ENCODE peak calls at places on chromosome 17, in six cellular contexts. One of them, this sample, is unnamed.

GRCh38 chr17:4040784-4041183 is 76.5 kb upstream of the ATP2A3 start:
- DNase-seq in neural progenitor cell: peak
- DNase-seq in fibroblast of the aortic adventitia: no peak
- DNase-seq in fibroblast of pulmonary artery: no peak
- DNase-seq in uterus: no peak
- DNase-seq in AG04449: no peak
- DNase-seq in this sample: no peak

GRCh38 chr17:62869885-62870580 is 61.9 kb upstream of the MARCHF10 start:
- DNase-seq in neural progenitor cell: peak
- DNase-seq in fibroblast of the aortic adventitia: peak
- DNase-seq in fibroblast of pulmonary artery: peak
- DNase-seq in uterus: no peak
- DNase-seq in AG04449: peak
- DNase-seq in this sample: peak

GRCh38 chr17:57442401-57442823 is 186.1 kb downstream of the MSI2 start:
- DNase-seq in neural progenitor cell: no peak
- DNase-seq in fibroblast of the aortic adventitia: no peak
- DNase-seq in fibroblast of pulmonary artery: peak
- DNase-seq in uterus: no peak
- DNase-seq in AG04449: no peak
- DNase-seq in this sample: peak

GRCh38 chr17:55601874-55602364 is 90.7 kb upstream of the SMIM36 start:
- DNase-seq in neural progenitor cell: peak
- DNase-seq in fibroblast of the aortic adventitia: peak
- DNase-seq in fibroblast of pulmonary artery: peak
- DNase-seq in uterus: no peak
- DNase-seq in AG04449: no peak
- DNase-seq in this sample: peak

GRCh38 chr17:14205992-14206461 is 30.6 kb downstream of the CDRT15 start:
- DNase-seq in neural progenitor cell: no peak
- DNase-seq in fibroblast of the aortic adventitia: no peak
- DNase-seq in fibroblast of pulmonary artery: no peak
- DNase-seq in uterus: no peak
- DNase-seq in AG04449: no peak
- DNase-seq in this sample: peak

GRCh38 chr17:71011389-71011788 is 842.1 kb downstream of the KCNJ2 start:
- DNase-seq in neural progenitor cell: no peak
- DNase-seq in fibroblast of the aortic adventitia: no peak
- DNase-seq in fibroblast of pulmonary artery: peak
- DNase-seq in uterus: no peak
- DNase-seq in AG04449: no peak
- DNase-seq in this sample: no peak

GRCh38 chr17:14341866-14342265 is 41.0 kb downstream of the HS3ST3B1 start:
- DNase-seq in neural progenitor cell: peak
- DNase-seq in fibroblast of the aortic adventitia: peak
- DNase-seq in fibroblast of pulmonary artery: peak
- DNase-seq in uterus: no peak
- DNase-seq in AG04449: no peak
- DNase-seq in this sample: peak

GRCh38 chr17:6591599-6592158 is 35.3 kb upstream of the PITPNM3 start:
- DNase-seq in neural progenitor cell: no peak
- DNase-seq in fibroblast of the aortic adventitia: peak
- DNase-seq in fibroblast of pulmonary artery: peak
- DNase-seq in uterus: no peak
- DNase-seq in AG04449: peak
- DNase-seq in this sample: no peak

GRCh38 chr17:38709864-38710602 is 5.0 kb downstream of the MLLT6 start:
- DNase-seq in neural progenitor cell: no peak
- DNase-seq in fibroblast of the aortic adventitia: no peak
- DNase-seq in fibroblast of pulmonary artery: no peak
- DNase-seq in uterus: no peak
- DNase-seq in AG04449: no peak
- DNase-seq in this sample: peak

GRCh38 chr17:27069842-27070508 is 223.9 kb upstream of the WSB1 start:
- DNase-seq in neural progenitor cell: no peak
- DNase-seq in fibroblast of the aortic adventitia: no peak
- DNase-seq in fibroblast of pulmonary artery: no peak
- DNase-seq in uterus: no peak
- DNase-seq in AG04449: no peak
- DNase-seq in this sample: no peak

GRCh38 chr17:63476857-63477470 is at the start of gene ACE:
- DNase-seq in neural progenitor cell: peak
- DNase-seq in fibroblast of the aortic adventitia: no peak
- DNase-seq in fibroblast of pulmonary artery: no peak
- DNase-seq in uterus: no peak
- DNase-seq in AG04449: no peak
- DNase-seq in this sample: peak

GRCh38 chr17:48489781-48490180 is 41.0 kb downstream of the HOXB1 start:
- DNase-seq in neural progenitor cell: peak
- DNase-seq in fibroblast of the aortic adventitia: no peak
- DNase-seq in fibroblast of pulmonary artery: no peak
- DNase-seq in uterus: no peak
- DNase-seq in AG04449: no peak
- DNase-seq in this sample: no peak

GRCh38 chr17:58253082-58253481 is 14.7 kb downstream of the LPO start:
- DNase-seq in neural progenitor cell: no peak
- DNase-seq in fibroblast of the aortic adventitia: no peak
- DNase-seq in fibroblast of pulmonary artery: no peak
- DNase-seq in uterus: no peak
- DNase-seq in AG04449: no peak
- DNase-seq in this sample: no peak

GRCh38 chr17:47862621-47863440 is 11.9 kb upstream of the SP6 start:
- DNase-seq in neural progenitor cell: no peak
- DNase-seq in fibroblast of the aortic adventitia: peak
- DNase-seq in fibroblast of pulmonary artery: peak
- DNase-seq in uterus: no peak
- DNase-seq in AG04449: peak
- DNase-seq in this sample: no peak

GRCh38 chr17:19502517-19502916 is 31.1 kb upstream of the SLC47A1 start:
- DNase-seq in neural progenitor cell: no peak
- DNase-seq in fibroblast of the aortic adventitia: no peak
- DNase-seq in fibroblast of pulmonary artery: no peak
- DNase-seq in uterus: no peak
- DNase-seq in AG04449: no peak
- DNase-seq in this sample: no peak

GRCh38 chr17:28469376-28469775 is 4.1 kb upstream of the SLC13A2 start:
- DNase-seq in neural progenitor cell: no peak
- DNase-seq in fibroblast of the aortic adventitia: no peak
- DNase-seq in fibroblast of pulmonary artery: no peak
- DNase-seq in uterus: no peak
- DNase-seq in AG04449: no peak
- DNase-seq in this sample: no peak

DNA sequence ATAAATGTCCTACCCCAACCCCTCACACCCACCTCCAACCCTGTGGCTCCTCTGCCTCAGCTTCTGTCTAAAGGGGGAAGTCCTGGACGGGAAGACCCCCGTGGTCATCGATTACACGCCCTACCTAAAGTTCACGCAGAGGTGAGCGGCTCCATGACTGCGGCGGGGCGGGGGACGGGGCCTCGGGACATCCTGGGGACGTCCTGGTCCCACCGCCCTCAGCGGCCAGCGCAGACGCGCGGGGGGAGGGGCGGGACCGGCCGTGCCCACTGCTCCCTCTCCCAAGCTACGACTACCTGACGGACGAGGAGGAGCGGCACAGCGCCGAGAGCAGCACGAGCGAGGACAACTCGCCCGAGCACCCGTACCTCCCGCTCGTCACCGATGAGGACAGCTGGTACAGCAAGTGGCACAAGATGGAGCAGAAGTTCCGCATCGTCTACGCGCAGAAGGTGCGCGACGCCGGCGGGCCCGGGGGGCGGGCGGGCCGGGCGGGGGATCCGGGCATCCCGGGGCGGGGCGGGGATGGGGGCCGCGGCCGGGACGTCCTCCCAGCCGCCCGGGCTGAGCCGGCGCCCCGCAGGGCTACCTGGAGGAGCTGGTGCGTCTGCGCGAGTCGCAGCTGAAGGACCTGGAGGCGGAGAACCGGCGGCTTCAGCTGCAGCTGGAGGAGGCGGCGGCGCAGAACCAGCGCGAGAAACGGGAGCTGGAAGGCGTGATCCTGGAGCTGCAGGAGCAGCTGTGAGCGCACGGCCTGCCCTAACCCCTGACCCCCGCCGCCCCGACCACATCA is 6.7 kb downstream of the RUNDC3A start:
- DNase-seq in neural progenitor cell: peak
- DNase-seq in fibroblast of the aortic adventitia: no peak
- DNase-seq in fibroblast of pulmonary artery: peak
- DNase-seq in uterus: no peak
- DNase-seq in AG04449: no peak
- DNase-seq in this sample: peak
- H3K4me3 ChIP-seq in neural progenitor cell: peak
- H3K4me3 ChIP-seq in fibroblast of the aortic adventitia: peak
- H3K4me3 ChIP-seq in fibroblast of pulmonary artery: peak
- H3K4me3 ChIP-seq in uterus: no peak
- H3K4me3 ChIP-seq in AG04449: peak
- H3K4me3 ChIP-seq in this sample: peak

DNA sequence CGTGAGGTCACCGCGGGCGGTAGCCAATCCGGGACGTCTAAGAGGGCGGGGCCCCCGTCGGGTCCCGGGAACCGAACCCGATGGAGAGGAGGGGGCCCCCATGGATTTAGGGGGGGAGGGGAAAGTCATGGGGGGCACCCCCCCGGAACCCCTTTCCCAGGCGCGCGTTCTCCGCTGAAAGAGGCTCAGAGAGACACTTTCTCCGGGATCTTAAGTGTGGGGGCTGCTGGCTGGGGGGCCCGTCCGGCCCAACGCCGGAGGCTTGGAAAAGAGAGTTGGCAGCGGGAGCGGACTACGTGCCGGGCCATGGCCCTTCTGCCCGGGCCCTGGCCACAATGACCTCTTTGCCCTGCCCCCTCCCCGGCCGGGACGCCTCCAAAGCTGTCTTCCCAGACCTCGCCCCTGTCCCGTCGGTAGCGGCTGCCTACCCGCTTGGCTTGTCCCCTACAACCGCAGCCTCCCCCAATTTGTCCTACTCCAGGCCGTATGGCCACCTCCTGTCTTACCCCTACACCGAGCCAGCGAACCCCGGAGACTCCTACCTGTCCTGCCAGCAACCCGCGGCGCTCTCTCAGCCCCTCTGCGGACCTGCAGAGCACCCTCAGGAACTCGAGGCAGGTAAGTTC is at the start of gene DLX4:
- DNase-seq in neural progenitor cell: peak
- DNase-seq in fibroblast of the aortic adventitia: no peak
- DNase-seq in fibroblast of pulmonary artery: no peak
- DNase-seq in uterus: no peak
- DNase-seq in AG04449: no peak
- DNase-seq in this sample: peak
- H3K4me3 ChIP-seq in neural progenitor cell: peak
- H3K4me3 ChIP-seq in fibroblast of the aortic adventitia: peak
- H3K4me3 ChIP-seq in fibroblast of pulmonary artery: peak
- H3K4me3 ChIP-seq in uterus: no peak
- H3K4me3 ChIP-seq in AG04449: peak
- H3K4me3 ChIP-seq in this sample: peak

GRCh38 chr17:46789610-46790009 is 28.9 kb downstream of the WNT3 start:
- DNase-seq in neural progenitor cell: no peak
- DNase-seq in fibroblast of the aortic adventitia: no peak
- DNase-seq in fibroblast of pulmonary artery: no peak
- DNase-seq in uterus: no peak
- DNase-seq in AG04449: no peak
- DNase-seq in this sample: no peak
- H3K4me3 ChIP-seq in neural progenitor cell: no peak
- H3K4me3 ChIP-seq in fibroblast of the aortic adventitia: no peak
- H3K4me3 ChIP-seq in fibroblast of pulmonary artery: no peak
- H3K4me3 ChIP-seq in uterus: no peak
- H3K4me3 ChIP-seq in AG04449: no peak
- H3K4me3 ChIP-seq in this sample: no peak

GRCh38 chr17:65055708-65056638 is 567 bp downstream of the GNA13 start:
- DNase-seq in neural progenitor cell: peak
- DNase-seq in fibroblast of the aortic adventitia: peak
- DNase-seq in fibroblast of pulmonary artery: no peak
- DNase-seq in uterus: peak
- DNase-seq in AG04449: no peak
- DNase-seq in this sample: peak
- H3K4me3 ChIP-seq in neural progenitor cell: peak
- H3K4me3 ChIP-seq in fibroblast of the aortic adventitia: peak
- H3K4me3 ChIP-seq in fibroblast of pulmonary artery: peak
- H3K4me3 ChIP-seq in uterus: peak
- H3K4me3 ChIP-seq in AG04449: peak
- H3K4me3 ChIP-seq in this sample: peak

GRCh38 chr17:82217120-82217529 is 4.5 kb upstream of the CCDC57 start:
- DNase-seq in neural progenitor cell: no peak
- DNase-seq in fibroblast of the aortic adventitia: no peak
- DNase-seq in fibroblast of pulmonary artery: no peak
- DNase-seq in uterus: no peak
- DNase-seq in AG04449: no peak
- DNase-seq in this sample: no peak
- H3K4me3 ChIP-seq in neural progenitor cell: no peak
- H3K4me3 ChIP-seq in fibroblast of the aortic adventitia: no peak
- H3K4me3 ChIP-seq in fibroblast of pulmonary artery: no peak
- H3K4me3 ChIP-seq in uterus: no peak
- H3K4me3 ChIP-seq in AG04449: no peak
- H3K4me3 ChIP-seq in this sample: no peak

DNA sequence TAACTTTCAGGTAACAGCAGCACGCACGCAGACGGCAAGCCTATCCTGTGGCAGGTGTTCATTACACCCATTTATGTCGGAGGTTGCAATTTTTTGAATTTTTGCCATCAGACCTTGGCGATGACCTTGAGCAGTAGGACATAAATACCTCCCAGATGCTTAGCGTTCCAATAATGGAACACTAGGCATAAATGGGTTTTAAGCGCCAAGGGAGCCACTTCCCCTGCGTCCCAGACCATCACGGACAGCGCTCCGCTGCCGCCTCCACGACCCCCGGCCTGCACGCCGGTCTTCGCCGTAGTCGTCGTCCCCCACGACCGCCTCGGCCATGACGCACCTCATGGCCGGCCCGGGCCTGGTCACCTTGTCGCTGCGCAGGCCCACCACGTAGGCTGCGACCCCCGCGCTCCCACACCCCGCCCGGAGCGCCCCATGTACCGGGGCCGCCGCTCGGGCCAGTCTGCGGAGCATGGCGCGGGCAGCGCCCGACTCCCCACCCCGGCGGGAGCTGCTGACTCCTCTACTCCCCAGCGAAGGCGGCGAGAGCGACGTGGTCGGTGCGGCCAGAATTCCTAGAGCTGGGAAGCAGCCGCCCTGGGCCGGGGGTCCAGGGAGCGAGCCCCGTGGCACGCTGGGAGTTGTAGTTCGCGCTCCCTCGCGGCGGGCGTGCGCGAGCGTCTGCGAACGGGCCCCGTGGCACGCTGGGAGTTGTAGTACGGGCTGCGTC is 22.7 kb downstream of the TMEM235 start:
- DNase-seq in neural progenitor cell: peak
- DNase-seq in fibroblast of the aortic adventitia: peak
- DNase-seq in fibroblast of pulmonary artery: peak
- DNase-seq in uterus: peak
- DNase-seq in AG04449: no peak
- DNase-seq in this sample: peak
- H3K4me3 ChIP-seq in neural progenitor cell: peak
- H3K4me3 ChIP-seq in fibroblast of the aortic adventitia: peak
- H3K4me3 ChIP-seq in fibroblast of pulmonary artery: peak
- H3K4me3 ChIP-seq in uterus: peak
- H3K4me3 ChIP-seq in AG04449: peak
- H3K4me3 ChIP-seq in this sample: peak